ENCODE peak calls at places on chromosomes 1 and 21, in six cellular contexts. M, X, P, F, H and V are unnamed samples.

GRCh38 chr1:219416598-219417238 is 196.2 kb downstream of the ZC3H11B start:
- DNase-seq in M (peak), X (peak), P (peak), F (peak), H (no peak), V (no peak)

GRCh38 chr1:174626031-174627020 is 178.6 kb downstream of the GPR52 start:
- DNase-seq in M (no peak), X (no peak), P (no peak), F (no peak), H (no peak), V (no peak)

GRCh38 chr1:174989540-174990181 is 10.1 kb upstream of the CACYBP start:
- DNase-seq in M (no peak), X (no peak), P (no peak), F (no peak), H (peak), V (no peak)

GRCh38 chr1:23395162-23395724 is 25.6 kb upstream of the ZNF436 start:
- DNase-seq in M (no peak), X (no peak), P (peak), F (no peak), H (no peak), V (no peak)

GRCh38 chr1:159959451-159959850 is 5.4 kb upstream of the SLAMF9 start:
- DNase-seq in M (no peak), X (no peak), P (no peak), F (no peak), H (no peak), V (no peak)

GRCh38 chr1:47650205-47650604 is 212.4 kb downstream of the FOXD2 start:
- DNase-seq in M (peak), X (peak), P (no peak), F (no peak), H (peak), V (no peak)

GRCh38 chr1:6485140-6485936 is 6.1 kb downstream of the PLEKHG5 start:
- DNase-seq in M (no peak), X (no peak), P (peak), F (no peak), H (peak), V (no peak)

GRCh38 chr21:34612056-34612455 is 2.9 kb downstream of the RCAN1 start:
- DNase-seq in M (no peak), X (no peak), P (no peak), F (no peak), H (no peak), V (no peak)

GRCh38 chr21:41427556-41427955 is 1.5 kb downstream of the MX1 start:
- DNase-seq in M (no peak), X (no peak), P (peak), F (no peak), H (no peak), V (no peak)

GRCh38 chr21:41428311-41428710 is 2.3 kb downstream of the MX1 start:
- DNase-seq in M (no peak), X (no peak), P (no peak), F (no peak), H (no peak), V (no peak)

GRCh38 chr21:41425588-41425953 is 468 bp upstream of the MX1 start:
- DNase-seq in M (no peak), X (no peak), P (peak), F (no peak), H (no peak), V (no peak)

GRCh38 chr21:41425954-41426655 is at the start of gene MX1:
- DNase-seq in M (peak), X (peak), P (peak), F (peak), H (peak), V (peak)

DNA sequence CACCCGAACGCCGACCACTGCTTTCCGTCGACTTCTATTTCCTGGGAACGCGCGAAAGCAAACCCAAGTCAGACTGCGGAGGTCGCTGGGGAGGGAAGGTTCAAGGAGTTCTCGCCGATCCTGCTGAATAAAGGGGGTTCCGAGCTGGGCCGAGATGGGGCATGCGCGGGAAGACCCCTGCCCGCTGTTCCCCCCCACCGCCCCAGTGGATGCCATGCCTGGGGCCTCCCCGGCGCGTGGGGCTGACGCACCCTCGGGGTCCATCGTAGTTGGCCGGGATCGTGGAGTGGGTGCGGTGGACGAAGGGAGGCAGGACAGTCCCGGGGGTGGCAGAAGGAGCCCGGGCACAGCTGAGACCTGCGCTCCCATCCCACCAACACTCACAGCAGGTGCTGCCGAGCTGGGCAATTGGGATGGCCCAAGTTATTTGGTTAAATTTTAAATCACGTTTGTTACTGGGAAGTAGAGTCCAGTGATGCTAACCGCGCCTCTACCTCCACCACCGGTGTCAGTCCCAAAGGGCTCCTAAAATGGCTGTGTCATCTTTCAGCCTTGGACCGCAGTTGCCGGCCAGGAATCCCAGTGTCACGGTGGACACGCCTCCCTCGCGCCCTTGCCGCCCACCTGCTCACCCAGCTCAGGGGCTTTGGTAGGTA is 745 bp downstream of the MX1 start:
- DNase-seq in M (no peak), X (no peak), P (peak), F (no peak), H (peak), V (no peak)
- TF ChIP-seq POLR2A in M (no peak), X (no peak), P (no peak), F (peak), H (no peak), V (peak)

GRCh38 chr1:154666051-154666793 is 58.2 kb upstream of the ADAR start:
- DNase-seq in M (no peak), X (no peak), P (no peak), F (no peak), H (no peak), V (no peak)

GRCh38 chr1:154664331-154664730 is 56.3 kb upstream of the ADAR start:
- DNase-seq in M (no peak), X (no peak), P (no peak), F (no peak), H (no peak), V (no peak)

DNA sequence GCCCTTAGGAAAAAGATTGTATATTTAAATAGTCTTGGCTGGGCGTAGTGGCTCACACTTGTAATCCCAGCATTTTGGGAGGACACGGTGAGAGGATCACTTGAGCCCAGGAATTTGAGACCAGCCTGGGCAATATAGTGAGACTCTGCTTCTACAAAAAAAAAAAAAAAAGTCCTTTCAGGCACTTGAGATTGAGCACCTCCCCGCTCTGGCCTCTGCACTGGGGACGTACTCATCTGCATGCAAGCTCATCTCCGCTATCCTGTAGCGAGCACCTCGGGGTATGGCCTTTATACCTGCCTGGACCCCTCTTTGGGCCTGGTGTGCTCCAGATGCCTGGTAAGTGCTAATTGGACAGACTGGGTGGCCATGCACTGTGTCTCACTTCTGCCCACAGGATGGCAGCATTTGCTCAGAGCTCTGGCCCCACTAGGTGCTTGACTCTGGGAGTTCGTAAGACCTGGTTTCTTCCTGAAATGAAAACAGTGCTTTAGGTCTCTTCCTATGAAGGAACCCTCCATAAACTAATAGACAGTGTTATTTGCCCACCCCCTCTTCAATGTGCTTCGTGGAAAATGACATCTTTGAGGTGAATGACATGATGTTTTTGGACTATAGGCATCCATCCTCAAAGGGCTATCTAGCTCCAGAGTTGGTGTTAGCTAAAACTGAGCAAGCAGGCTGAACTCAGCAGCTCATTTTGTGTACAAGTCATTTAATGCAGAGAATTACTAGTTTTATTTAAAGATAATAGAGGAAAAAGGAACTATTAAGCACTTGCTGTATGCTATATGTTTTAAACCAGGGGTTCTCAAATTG is 61.7 kb upstream of the ADAR start:
- DNase-seq in M (peak), X (peak), P (peak), F (peak), H (no peak), V (peak)
- TF ChIP-seq POLR2AphosphoS5 in M (no peak), X (no peak), P (no peak), F (no peak), H (no peak), V (no peak)

DNA sequence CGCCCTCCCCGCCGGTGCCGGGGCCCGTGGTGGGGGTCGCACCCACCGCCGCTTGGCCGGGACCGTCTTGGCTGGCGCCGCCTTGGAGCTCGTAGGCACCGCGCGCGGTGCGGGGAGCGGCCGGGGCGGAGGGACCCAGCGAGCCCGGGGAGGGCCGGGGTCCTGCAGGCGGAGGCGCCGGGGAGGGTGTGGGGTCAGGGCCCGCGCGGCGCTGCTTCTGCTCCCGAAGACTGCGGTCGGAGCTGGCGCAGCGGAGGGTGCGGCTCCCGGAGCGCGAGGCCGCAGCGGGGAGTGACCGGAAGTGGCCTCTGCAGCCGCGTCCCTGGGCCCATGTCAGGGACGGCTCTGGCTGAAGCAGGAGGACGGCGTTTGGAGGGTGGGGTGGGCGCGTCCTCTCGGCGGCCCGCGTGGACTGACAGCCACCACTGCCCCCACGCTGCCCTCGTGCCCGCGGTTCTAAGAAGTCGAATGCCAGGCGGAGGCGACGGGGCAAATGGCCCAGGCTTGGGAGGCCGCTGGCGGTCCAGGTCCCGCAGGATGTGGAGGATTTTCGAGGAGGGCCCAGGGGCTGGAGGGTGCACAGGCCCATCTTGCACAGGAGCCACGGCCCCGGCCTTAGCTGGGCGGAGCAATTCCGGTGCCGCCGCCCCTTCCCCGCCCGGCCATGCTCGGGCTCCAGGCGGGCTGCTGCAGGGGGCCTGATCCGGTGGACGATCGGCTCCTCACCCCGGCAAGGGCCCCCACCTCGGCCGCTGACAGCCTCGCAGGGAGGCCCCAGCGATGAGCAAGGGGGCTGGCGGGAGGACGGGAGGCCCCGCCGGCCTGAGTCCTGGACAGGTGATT is 7.7 kb upstream of the ZNF669 start:
- DNase-seq in M (peak), X (peak), P (peak), F (no peak), H (peak), V (no peak)
- TF ChIP-seq POLR2A in M (peak), X (no peak), P (no peak), F (no peak), H (peak), V (no peak)

DNA sequence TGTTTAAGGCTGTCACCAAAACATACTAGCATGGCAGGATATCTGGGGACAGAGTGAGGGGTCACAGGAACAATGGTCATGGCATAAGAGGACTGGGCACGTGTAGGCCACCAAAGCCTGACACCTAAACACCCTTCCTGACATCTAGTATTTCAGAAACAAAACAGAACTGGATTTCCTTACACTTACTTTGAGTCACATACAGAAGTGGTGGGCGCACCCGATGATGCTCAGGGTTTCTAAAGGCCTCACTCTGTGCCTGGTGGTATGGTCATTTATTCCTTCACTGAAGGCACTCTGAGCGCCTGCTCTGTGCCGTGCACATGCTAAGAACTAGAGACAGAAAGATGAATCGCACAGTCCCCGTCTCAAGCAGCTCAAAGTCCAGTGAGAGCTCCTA is 2.0 kb downstream of the ABCB10 start:
- DNase-seq in M (no peak), X (no peak), P (no peak), F (no peak), H (no peak), V (no peak)
- TF ChIP-seq POLR2AphosphoS5 in M (no peak), X (no peak), P (no peak), F (no peak), H (no peak), V (no peak)

GRCh38 chr1:229223498-229223897 is 47.4 kb upstream of the RAB4A start:
- DNase-seq in M (no peak), X (peak), P (peak), F (no peak), H (no peak), V (no peak)
- TF ChIP-seq POLR2A in M (no peak), X (no peak), P (no peak), F (no peak), H (no peak), V (no peak)

GRCh38 chr1:54985556-54985955 is 5.1 kb downstream of the TMEM61 start:
- DNase-seq in M (no peak), X (no peak), P (no peak), F (no peak), H (no peak), V (no peak)
- TF ChIP-seq POLR2AphosphoS5 in M (no peak), X (no peak), P (no peak), F (no peak), H (no peak), V (no peak)

DNA sequence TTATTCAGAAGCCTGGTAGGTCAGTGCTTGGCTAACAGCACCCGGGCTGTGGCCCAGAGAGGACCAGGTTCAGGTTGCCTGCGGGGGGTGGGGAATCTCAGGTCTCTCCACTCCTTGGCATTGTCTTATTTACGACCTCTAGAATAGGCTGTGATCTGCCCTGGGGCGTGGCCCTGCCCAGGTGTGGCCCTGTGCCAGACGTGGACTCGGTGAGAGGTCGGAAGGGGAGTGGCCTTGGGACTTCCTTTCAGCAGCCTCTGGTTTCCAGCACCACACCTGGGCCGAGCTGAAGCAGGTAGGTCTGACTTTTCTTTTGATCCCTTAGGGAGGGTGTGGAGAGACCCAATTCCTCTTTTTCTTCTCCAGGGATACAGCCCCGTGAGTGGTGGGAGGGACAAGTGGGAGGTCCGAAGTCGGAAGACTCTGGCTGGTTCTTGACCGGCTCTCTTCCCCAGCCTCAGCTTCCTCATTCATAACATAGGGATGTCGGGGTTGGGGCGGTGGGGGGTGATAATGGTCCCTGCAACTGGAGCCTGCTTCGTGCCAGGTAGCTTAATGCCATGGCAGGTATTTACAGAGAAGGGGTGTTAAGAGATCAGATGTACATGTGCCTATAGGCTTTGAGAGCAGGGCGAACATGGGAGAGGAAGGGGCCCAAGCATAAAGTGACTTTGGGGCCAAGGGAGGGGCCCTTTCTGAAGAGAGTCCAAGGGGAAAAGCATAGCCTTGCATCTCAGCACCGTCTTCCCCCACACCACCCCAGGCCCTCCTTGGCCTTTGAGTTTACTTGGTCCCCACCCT is 16.5 kb downstream of the ACOT11 start:
- DNase-seq in M (peak), X (peak), P (no peak), F (no peak), H (peak), V (no peak)
- TF ChIP-seq POLR2A in M (peak), X (no peak), P (no peak), F (no peak), H (peak), V (no peak)

DNA sequence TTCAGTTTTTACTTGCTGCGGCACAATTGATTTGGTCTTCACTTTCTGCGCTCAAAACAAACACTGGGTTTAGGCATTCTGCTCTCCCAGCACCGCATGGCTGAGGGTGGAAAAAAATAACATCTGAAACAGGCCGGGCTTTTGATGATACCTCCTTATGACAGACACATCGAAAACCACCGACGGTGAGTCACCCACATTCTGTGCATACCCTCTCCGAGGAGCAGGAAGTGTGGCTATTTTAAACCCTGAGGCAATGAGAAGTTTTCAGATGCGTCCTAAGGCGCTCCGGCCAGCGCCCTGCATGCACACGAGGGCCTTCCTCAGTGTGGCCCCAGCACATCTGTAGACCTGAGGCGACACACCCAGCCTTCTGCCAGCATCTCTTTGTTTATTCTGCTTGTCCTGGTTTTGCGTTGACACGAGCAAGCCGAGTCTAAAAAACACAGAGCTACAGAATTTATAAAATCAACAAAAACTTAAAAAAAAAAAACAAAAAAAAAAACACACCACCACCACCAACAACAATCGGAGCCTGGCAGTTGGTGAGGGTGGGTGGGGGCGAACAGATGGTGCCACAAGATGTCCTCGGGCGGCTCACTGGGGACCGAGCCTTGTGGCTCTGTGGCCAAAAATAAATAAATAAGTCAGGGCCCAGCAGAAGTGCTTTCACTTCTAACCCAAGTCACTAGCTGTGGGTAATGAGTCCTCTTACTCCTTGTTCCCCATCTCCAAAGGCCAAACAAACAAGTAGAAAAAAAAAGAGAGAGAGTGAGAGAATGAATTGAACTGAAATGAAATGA is 162.6 kb upstream of the IRF2BP2 start:
- DNase-seq in M (peak), X (peak), P (no peak), F (peak), H (peak), V (peak)
- TF ChIP-seq POLR2AphosphoS5 in M (peak), X (peak), P (no peak), F (peak), H (peak), V (peak)

GRCh38 chr1:210373628-210373877 is 44.9 kb downstream of the HHAT start:
- DNase-seq in M (no peak), X (no peak), P (no peak), F (no peak), H (no peak), V (no peak)

GRCh38 chr1:210374600-210374953 is 45.9 kb downstream of the HHAT start:
- DNase-seq in M (no peak), X (no peak), P (no peak), F (no peak), H (no peak), V (no peak)

GRCh38 chr1:210372931-210373627 is 44.4 kb downstream of the HHAT start:
- DNase-seq in M (no peak), X (no peak), P (no peak), F (no peak), H (no peak), V (no peak)

GRCh38 chr1:210372491-210372890 is 43.8 kb downstream of the HHAT start:
- DNase-seq in M (no peak), X (no peak), P (peak), F (no peak), H (no peak), V (no peak)

DNA sequence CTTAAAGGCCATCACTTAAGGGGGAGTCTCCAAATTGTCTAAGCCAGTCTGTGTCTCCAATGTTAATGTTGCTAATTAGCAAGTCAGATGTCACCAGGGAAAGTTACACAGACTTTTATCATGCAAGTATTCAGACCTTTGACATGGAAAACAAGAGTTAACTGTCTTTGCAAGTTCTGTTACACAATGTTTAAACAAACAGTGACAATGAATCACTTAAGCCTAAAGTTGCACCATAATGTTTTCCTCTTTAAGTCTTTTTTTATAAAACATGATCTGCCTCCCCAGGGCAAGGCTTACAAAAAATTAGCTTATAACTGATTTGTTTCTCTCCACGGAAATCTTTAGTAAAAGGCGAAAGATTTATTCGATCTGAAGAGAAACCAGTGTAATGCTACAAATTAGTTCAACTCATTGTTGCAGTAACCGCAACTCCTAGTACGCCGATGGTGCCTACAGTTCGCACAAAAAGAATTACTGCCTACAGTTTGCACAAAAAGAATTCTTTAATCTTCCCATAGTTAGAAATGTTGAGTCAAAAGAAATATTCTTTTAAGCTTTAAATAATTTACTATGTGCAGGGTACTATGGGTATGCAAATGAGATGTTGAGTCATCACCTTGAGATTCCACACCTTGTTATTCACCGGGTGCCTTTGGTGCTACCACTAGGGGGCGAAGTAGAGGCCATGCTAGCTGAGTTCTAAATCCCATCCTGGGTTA is 45.3 kb downstream of the HHAT start:
- DNase-seq in M (peak), X (peak), P (peak), F (peak), H (no peak), V (no peak)
- TF ChIP-seq POLR2A in M (no peak), X (no peak), P (peak), F (peak), H (no peak), V (peak)